ENCODE peak calls at places on chromosomes 13 and 19, in ten cellular contexts. J is uterus, H is testis, Z is CD14-positive monocyte, Y is AG04450, K is lower leg skin, C is cardiac fibroblast, B is HFF-Myc, L is ovary, V is heart right ventricle. I is an unnamed sample.
A peak's percentile ranks its signal among the peaks of the same experiment; 100 is the strongest.

GRCh38 chr13:108609353-108609752 is 20.1 kb upstream of the MYO16 start:
- DNase-seq in L (no peak), Y (peak; percentile 6), C (peak; percentile 29), J (no peak), V (no peak), B (peak; percentile 20), Z (no peak), H (peak; percentile 23), K (no peak), I (no peak)

GRCh38 chr19:4369109-4369887 is 25.9 kb downstream of the MPND start:
- DNase-seq in L (no peak), Z (no peak), J (no peak), H (peak; percentile 37), B (no peak), V (peak; percentile 64), Y (no peak), K (peak; percentile 90), C (no peak), I (peak; percentile 79)

GRCh38 chr19:42098781-42099180 is 22.8 kb downstream of the ZNF574 start:
- DNase-seq in Z (no peak), B (no peak), V (no peak), H (no peak), L (no peak), C (no peak), J (no peak), Y (no peak), K (no peak), I (no peak)

GRCh38 chr13:112329376-112329775 is 46.8 kb upstream of the SPACA7 start:
- DNase-seq in Z (no peak), L (no peak), C (no peak), Y (no peak), J (no peak), H (no peak), V (no peak), B (no peak), K (no peak), I (no peak)

GRCh38 chr19:4139614-4140236 is 13.7 kb upstream of the CREB3L3 start:
- DNase-seq in H (peak; percentile 85), Z (peak; percentile 80), B (no peak), J (peak; percentile 68), C (peak; percentile 75), K (peak; percentile 97), L (peak; percentile 73), Y (no peak), V (peak; percentile 75), I (peak; percentile 91)

GRCh38 chr13:75415720-75416119 is 66.2 kb downstream of the TBC1D4 start:
- DNase-seq in L (no peak), H (no peak), V (no peak), K (no peak), Z (no peak), Y (peak; percentile 26), J (no peak), C (peak; percentile 87), B (peak; percentile 22), I (no peak)

GRCh38 chr13:93116809-93117208 is 109.8 kb upstream of the GPC6 start:
- DNase-seq in L (no peak), K (no peak), H (no peak), J (no peak), V (no peak), C (peak; percentile 6), Y (no peak), Z (no peak), B (no peak), I (no peak)

GRCh38 chr13:106619688-106620555 is 52.0 kb upstream of the ARGLU1 start:
- DNase-seq in J (peak; percentile 33), L (peak; percentile 51), B (peak; percentile 21), V (peak; percentile 53), Z (no peak), C (peak; percentile 77), Y (peak; percentile 32), K (peak; percentile 62), H (peak; percentile 57), I (peak; percentile 53)

GRCh38 chr19:15330801-15331418 is 1.4 kb downstream of the BRD4 start:
- DNase-seq in H (peak; percentile 37), B (no peak), J (no peak), V (no peak), K (no peak), L (peak; percentile 27), Y (peak; percentile 64), C (peak; percentile 86), Z (no peak), I (no peak)

GRCh38 chr19:42281175-42282035 is 12.4 kb downstream of the CIC start:
- DNase-seq in Z (no peak), B (no peak), K (peak; percentile 96), Y (no peak), J (peak; percentile 75), H (peak; percentile 72), V (peak; percentile 85), L (peak; percentile 72), C (peak; percentile 22), I (no peak)

GRCh38 chr13:37486171-37486661 is 112.4 kb downstream of the POSTN start:
- DNase-seq in J (no peak), L (no peak), C (no peak), V (no peak), B (no peak), Z (no peak), Y (no peak), H (no peak), K (no peak), I (no peak)

GRCh38 chr19:16899566-16900075 is 10.8 kb downstream of the F2RL3 start:
- DNase-seq in Z (peak; percentile 78), K (no peak), Y (no peak), C (peak; percentile 49), B (no peak), H (peak; percentile 70), J (no peak), L (no peak), V (no peak), I (peak; percentile 84)

GRCh38 chr19:17402982-17403855 is 2.2 kb downstream of the BST2 start:
- DNase-seq in H (peak; percentile 49), Z (no peak), J (no peak), V (no peak), K (no peak), L (peak; percentile 75), C (no peak), B (no peak), Y (no peak), I (peak; percentile 89)

GRCh38 chr13:41751277-41751676 is 209.6 kb downstream of the VWA8 start:
- DNase-seq in B (no peak), L (peak; percentile 60), H (peak; percentile 59), V (peak; percentile 35), Y (no peak), J (peak; percentile 65), Z (no peak), K (no peak), C (peak; percentile 56), I (no peak)

GRCh38 chr19:37876047-37876446 is 30.3 kb downstream of the WDR87 start:
- DNase-seq in H (no peak), J (no peak), L (no peak), V (no peak), B (no peak), Y (no peak), Z (no peak), C (no peak), K (no peak), I (no peak)
- TF ChIP-seq CTCF in H (no peak), J (no peak), L (no peak), V (no peak), B (no peak), Y (no peak), Z (no peak), C (no peak), K (no peak), I (no peak)

GRCh38 chr19:7294571-7295212 is 478 bp upstream of the INSR start:
- DNase-seq in C (peak; percentile 43), H (peak; percentile 78), J (peak; percentile 69), V (peak; percentile 78), Y (no peak), B (peak; percentile 10), Z (peak; percentile 60), L (peak; percentile 69), K (peak; percentile 92), I (peak; percentile 81)
- TF ChIP-seq CTCF in C (no peak), H (no peak), J (peak; percentile 50), V (peak; percentile 40), Y (peak; percentile 6), B (peak; percentile 15), Z (peak; percentile 46), L (no peak), K (no peak), I (peak; percentile 54)

GRCh38 chr13:94711561-94712286 is 621 bp downstream of the SOX21 start:
- DNase-seq in Z (no peak), K (no peak), L (no peak), J (no peak), Y (no peak), C (peak; percentile 36), V (no peak), B (no peak), H (no peak), I (peak; percentile 52)

GRCh38 chr13:94712287-94712811 is at the start of gene SOX21:
- DNase-seq in Z (no peak), H (no peak), Y (no peak), C (no peak), J (no peak), B (no peak), V (no peak), L (no peak), K (peak; percentile 82), I (peak; percentile 34)

GRCh38 chr13:94713556-94714182 is 1.3 kb upstream of the SOX21 start:
- DNase-seq in J (no peak), Z (no peak), K (no peak), V (no peak), H (no peak), Y (no peak), B (no peak), L (no peak), C (no peak), I (no peak)

GRCh38 chr13:94712812-94713555 is 639 bp upstream of the SOX21 start:
- DNase-seq in J (no peak), Z (no peak), K (no peak), V (no peak), C (peak; percentile 52), Y (no peak), B (no peak), H (no peak), L (no peak), I (peak; percentile 49)

GRCh38 chr13:94716016-94716415 is 3.7 kb upstream of the SOX21 start:
- DNase-seq in J (no peak), Y (no peak), C (no peak), L (no peak), H (no peak), B (no peak), V (no peak), Z (no peak), K (no peak), I (no peak)
- TF ChIP-seq CTCF in J (no peak), Y (peak; percentile 20), C (peak; percentile 28), L (no peak), H (no peak), B (peak; percentile 3), V (no peak), Z (no peak), K (no peak), I (no peak)

DNA sequence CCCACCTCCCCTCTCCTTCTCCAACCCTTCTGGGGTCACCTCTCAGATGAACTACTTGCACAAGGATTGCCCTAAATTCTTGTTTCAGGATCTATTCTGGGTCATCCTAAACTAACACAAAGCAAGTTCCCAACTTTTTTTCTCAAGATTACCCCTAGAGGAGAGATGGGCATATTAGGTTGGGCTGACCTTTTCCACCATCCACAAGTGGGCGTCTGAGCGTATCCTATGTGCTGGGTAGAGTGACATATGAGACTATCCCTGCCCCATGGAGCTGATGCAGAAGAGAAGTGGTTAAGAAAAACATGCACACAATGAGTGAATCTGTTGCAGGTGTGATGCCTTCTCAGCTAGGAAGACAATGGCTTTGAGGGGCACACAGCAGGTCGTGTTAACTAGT is 132.7 kb downstream of the CACNA1A start:
- DNase-seq in V (no peak), H (no peak), K (no peak), L (no peak), B (no peak), Y (no peak), J (no peak), Z (no peak), C (no peak), I (no peak)
- TF ChIP-seq CTCF in V (no peak), H (no peak), K (no peak), L (no peak), B (no peak), Y (no peak), J (no peak), Z (no peak), C (no peak), I (no peak)

I was measured in GM13976.